ENCODE peak calls at places on chromosome 1, in six cellular contexts. Y is PC-3; K is activated CD4-positive, alpha-beta T cell treated with anti-CD3 and anti-CD28 coated beads for 36 hours; L is left lung; M is effector memory CD8-positive, alpha-beta T cell; B is activated CD8-positive, alpha-beta T cell treated with anti-CD3 and anti-CD28 coated beads for 36 hours. Z is an unnamed sample.

GRCh38 chr1:64675718-64676345 is 69.0 kb upstream of the RAVER2 start:
- ATAC-seq in B (no peak), K (no peak), M (no peak), Y (no peak), L (peak), Z (no peak)

GRCh38 chr1:72937905-72938304 is 655.6 kb upstream of the NEGR1 start:
- ATAC-seq in M (no peak), Y (no peak), L (no peak), K (no peak), B (no peak), Z (no peak)

GRCh38 chr1:78491311-78492071 is 717 bp downstream of the PTGFR start:
- ATAC-seq in K (no peak), L (peak), Y (peak), B (no peak), M (no peak), Z (no peak)

GRCh38 chr1:116957646-116958045 is 43.9 kb upstream of the CD101 start:
- ATAC-seq in B (no peak), M (no peak), K (no peak), L (no peak), Y (no peak), Z (no peak)

GRCh38 chr1:167563579-167564246 is 10.2 kb upstream of the CREG1 start:
- ATAC-seq in B (no peak), M (no peak), K (no peak), Y (no peak), L (peak), Z (no peak)

GRCh38 chr1:205568135-205568468 is 63.6 kb downstream of the CDK18 start:
- ATAC-seq in B (no peak), Y (no peak), K (no peak), L (no peak), M (no peak), Z (no peak)

GRCh38 chr1:75083848-75084514 is 50.2 kb upstream of the LHX8 start:
- ATAC-seq in M (no peak), Y (no peak), B (no peak), K (no peak), L (no peak), Z (no peak)

GRCh38 chr1:23613191-23614126 is 54.2 kb upstream of the ID3 start:
- ATAC-seq in K (peak), M (peak), Y (no peak), L (no peak), B (peak), Z (peak)

GRCh38 chr1:211975152-211975941 is 60.0 kb downstream of the INTS7 start:
- ATAC-seq in M (no peak), B (no peak), Y (no peak), K (no peak), L (peak), Z (no peak)

GRCh38 chr1:118116909-118117308 is 68.1 kb downstream of the SPAG17 start:
- ATAC-seq in K (no peak), L (peak), M (no peak), Y (no peak), B (no peak), Z (no peak)